ENCODE peak calls at places on chromosome 12, in ten cellular contexts. K, J, N, R, P, A, B, Y, F and U are unnamed samples.

GRCh38 chr12:113462880-113463745 is 8.6 kb downstream of the LHX5 start:
- DNase-seq in K (no peak), J (no peak), N (no peak), R (no peak), P (no peak), A (no peak), B (no peak), Y (no peak), F (no peak), U (no peak)

GRCh38 chr12:13981296-13981962 is at the start of gene GRIN2B:
- DNase-seq in K (no peak), J (no peak), N (no peak), R (no peak), P (no peak), A (no peak), B (no peak), Y (no peak), F (no peak), U (no peak)

GRCh38 chr12:913919-914718 is 35.4 kb downstream of the RAD52 start:
- DNase-seq in K (no peak), J (no peak), N (no peak), R (no peak), P (no peak), A (no peak), B (no peak), Y (no peak), F (no peak), U (no peak)

GRCh38 chr12:8483081-8483479 is 27.3 kb downstream of the CLEC6A start:
- DNase-seq in K (no peak), J (no peak), N (no peak), R (no peak), P (no peak), A (no peak), B (no peak), Y (no peak), F (no peak), U (no peak)

GRCh38 chr12:32455607-32456063 is 56.3 kb downstream of the FGD4 start:
- DNase-seq in K (no peak), J (no peak), N (no peak), R (no peak), P (no peak), A (no peak), B (no peak), Y (no peak), F (peak; percentile 40), U (no peak)

GRCh38 chr12:26678697-26679660 is 154.0 kb downstream of the ITPR2 start:
- DNase-seq in K (no peak), J (no peak), N (no peak), R (no peak), P (no peak), A (no peak), B (no peak), Y (no peak), F (no peak), U (no peak)

GRCh38 chr12:11716794-11717532 is 67.5 kb downstream of the ETV6 start:
- DNase-seq in K (no peak), J (peak; percentile 38), N (no peak), R (no peak), P (no peak), A (no peak), B (no peak), Y (no peak), F (no peak), U (no peak)

GRCh38 chr12:76927170-76927784 is 48.5 kb upstream of the CSRP2 start:
- DNase-seq in K (no peak), J (peak; percentile 24), N (peak; percentile 23), R (no peak), P (no peak), A (no peak), B (peak; percentile 28), Y (no peak), F (peak; percentile 11), U (peak; percentile 29)

GRCh38 chr12:114920828-114921579 is 237.0 kb upstream of the TBX3 start:
- DNase-seq in K (no peak), J (no peak), N (no peak), R (no peak), P (no peak), A (no peak), B (no peak), Y (no peak), F (no peak), U (no peak)

GRCh38 chr12:114917307-114917706 is 233.3 kb upstream of the TBX3 start:
- DNase-seq in K (no peak), J (no peak), N (no peak), R (no peak), P (no peak), A (no peak), B (no peak), Y (no peak), F (no peak), U (no peak)

GRCh38 chr12:114917953-114918352 is 234.0 kb upstream of the TBX3 start:
- DNase-seq in K (no peak), J (no peak), N (no peak), R (no peak), P (no peak), A (no peak), B (no peak), Y (no peak), F (no peak), U (no peak)

GRCh38 chr12:114918535-114919233 is 234.7 kb upstream of the TBX3 start:
- DNase-seq in K (no peak), J (peak; percentile 62), N (no peak), R (no peak), P (no peak), A (no peak), B (no peak), Y (no peak), F (no peak), U (no peak)

DNA sequence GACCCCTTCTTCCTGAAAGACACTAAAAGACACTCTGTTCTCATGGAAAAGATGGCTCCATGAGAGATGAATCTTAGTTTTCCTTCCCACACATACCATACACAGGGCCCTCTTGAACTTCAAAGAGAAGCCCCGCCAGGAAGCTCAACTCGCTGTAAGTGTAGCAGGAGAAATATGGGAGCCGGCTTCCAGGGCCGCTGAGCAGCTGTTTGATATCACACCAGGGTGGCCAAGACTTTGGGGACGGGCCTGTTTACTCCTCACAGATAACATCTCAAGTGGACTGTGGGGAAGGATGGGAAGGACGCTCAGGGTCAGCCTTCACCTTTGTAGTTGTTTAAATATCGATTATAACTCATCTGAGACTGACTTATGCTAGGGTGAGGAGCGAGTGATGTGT is 235.5 kb upstream of the TBX3 start:
- DNase-seq in K (no peak), J (no peak), N (no peak), R (no peak), P (no peak), A (no peak), B (no peak), Y (no peak), F (no peak), U (no peak)
- H3K4me1 ChIP-seq in K (peaks cover 9% of the 10 kb centered on the region), J (peaks cover 11% of the 10 kb centered on the region), N (no peaks in the 10 kb centered on the region), R (no peaks in the 10 kb centered on the region), P (peaks cover under 1% of the 10 kb centered on the region), A (no peaks in the 10 kb centered on the region), B (no peaks in the 10 kb centered on the region), Y (no peaks in the 10 kb centered on the region), F (peaks cover 3% of the 10 kb centered on the region), U (no peaks in the 10 kb centered on the region)

DNA sequence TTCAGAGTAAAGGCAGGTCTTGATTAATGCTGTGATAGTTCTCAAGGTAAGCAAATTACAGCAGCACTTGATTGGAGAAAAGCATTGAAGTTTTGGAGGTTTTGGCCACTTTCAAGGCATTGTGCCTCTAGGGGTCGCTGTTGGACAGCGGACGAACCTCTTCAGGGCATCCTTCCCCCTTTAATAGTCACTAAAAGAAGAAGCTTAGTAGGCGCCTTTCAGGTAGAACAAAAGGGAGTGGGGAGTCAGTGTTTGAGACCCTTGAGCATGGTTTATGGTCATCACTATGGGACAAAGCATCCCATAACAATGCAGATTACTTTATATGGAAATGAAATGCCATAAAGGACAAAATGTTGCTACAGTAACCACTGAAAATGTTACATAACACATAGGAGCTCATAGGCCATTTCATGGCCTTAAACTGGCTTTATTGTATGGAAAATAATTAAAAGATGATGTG is 199.5 kb upstream of the DCN start:
- DNase-seq in K (peak; percentile 86), J (peak; percentile 86), N (peak; percentile 89), R (no peak), P (peak; percentile 88), A (no peak), B (peak; percentile 87), Y (peak; percentile 90), F (peak; percentile 82), U (peak; percentile 94)
- TF ChIP-seq POLR2A in K (no peak), J (no peak), N (no peak), R (no peak), P (no peak), A (no peak), B (no peak), Y (no peak), F (peak; percentile 12), U (no peak)

GRCh38 chr12:121793836-121794531 is 496 bp upstream of the RHOF start:
- DNase-seq in K (peak; percentile 96), J (peak; percentile 96), N (peak; percentile 90), R (peak; percentile 96), P (peak; percentile 96), A (peak; percentile 52), B (peak; percentile 94), Y (peak; percentile 100), F (peak; percentile 88), U (peak; percentile 91)

GRCh38 chr12:121793501-121793835 is at the start of gene RHOF:
- DNase-seq in K (peak; percentile 81), J (peak; percentile 73), N (no peak), R (no peak), P (no peak), A (no peak), B (peak; percentile 68), Y (peak; percentile 95), F (no peak), U (no peak)

GRCh38 chr12:121796855-121797751 is 3.6 kb upstream of the RHOF start:
- DNase-seq in K (peak; percentile 96), J (peak; percentile 96), N (peak; percentile 91), R (peak; percentile 96), P (peak; percentile 96), A (no peak), B (peak; percentile 98), Y (peak; percentile 94), F (peak; percentile 94), U (peak; percentile 96)

GRCh38 chr12:121794532-121795028 is 1.1 kb upstream of the RHOF start:
- DNase-seq in K (peak; percentile 76), J (peak; percentile 46), N (peak; percentile 62), R (no peak), P (peak; percentile 83), A (no peak), B (no peak), Y (peak; percentile 89), F (no peak), U (no peak)

DNA sequence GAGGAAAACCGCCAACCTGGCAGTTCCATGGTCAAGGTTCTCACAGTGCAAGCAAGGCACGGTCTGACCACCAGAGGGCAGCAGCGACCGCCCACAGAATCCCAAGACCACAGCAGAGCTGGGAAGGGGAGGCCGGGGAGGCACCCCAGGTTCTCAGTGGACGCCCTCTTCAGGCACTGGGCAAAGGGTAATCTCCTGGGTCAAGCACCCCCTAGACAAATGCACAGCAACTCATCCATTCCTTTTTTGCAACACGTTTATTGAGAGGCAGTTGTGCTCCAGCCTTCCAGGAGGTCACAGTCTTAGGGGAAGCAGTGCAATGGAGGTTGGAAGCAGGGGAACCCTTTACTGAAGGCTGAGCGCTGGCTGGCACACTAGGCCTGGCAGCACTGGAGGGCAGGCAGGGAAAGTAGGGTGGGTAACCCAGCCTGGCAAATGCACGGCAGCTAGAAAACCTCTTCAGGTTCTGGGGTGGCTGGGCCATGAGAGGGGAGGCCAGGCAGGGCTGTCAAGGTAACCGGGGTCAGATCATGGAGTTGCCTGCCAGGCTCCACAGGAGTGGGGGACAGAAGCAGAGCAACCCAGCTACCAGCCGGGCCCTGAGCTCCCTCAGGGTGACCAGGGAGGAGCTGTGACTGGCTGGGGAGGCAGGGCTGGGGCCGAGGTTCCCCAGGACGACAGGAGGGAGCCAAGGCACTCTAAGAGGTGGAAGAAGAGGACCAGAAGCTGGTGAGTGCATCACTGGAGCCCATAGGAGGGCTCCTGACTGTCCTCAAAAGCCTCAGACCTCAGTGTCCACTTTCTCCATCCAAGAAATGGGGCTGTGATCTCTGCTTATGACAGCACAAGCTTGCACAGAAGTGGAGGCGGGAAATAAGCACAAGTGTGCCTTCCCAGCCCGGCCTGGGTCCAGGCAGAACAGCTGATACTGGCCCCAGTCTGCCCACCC is 1.8 kb upstream of the RHOF start:
- DNase-seq in K (peak; percentile 94), J (peak; percentile 94), N (peak; percentile 90), R (peak; percentile 98), P (peak; percentile 94), A (no peak), B (peak; percentile 94), Y (peak; percentile 96), F (peak; percentile 90), U (peak; percentile 94)
- H3K4me1 ChIP-seq in K (peaks cover 69% of the 10 kb centered on the region), J (peaks cover 88% of the 10 kb centered on the region), N (peaks cover 33% of the 10 kb centered on the region), R (peaks cover 76% of the 10 kb centered on the region), P (peaks cover 69% of the 10 kb centered on the region), A (peaks cover 60% of the 10 kb centered on the region), B (peaks cover 97% of the 10 kb centered on the region), Y (peaks cover 93% of the 10 kb centered on the region), F (peaks cover 43% of the 10 kb centered on the region), U (peaks cover 60% of the 10 kb centered on the region)

DNA sequence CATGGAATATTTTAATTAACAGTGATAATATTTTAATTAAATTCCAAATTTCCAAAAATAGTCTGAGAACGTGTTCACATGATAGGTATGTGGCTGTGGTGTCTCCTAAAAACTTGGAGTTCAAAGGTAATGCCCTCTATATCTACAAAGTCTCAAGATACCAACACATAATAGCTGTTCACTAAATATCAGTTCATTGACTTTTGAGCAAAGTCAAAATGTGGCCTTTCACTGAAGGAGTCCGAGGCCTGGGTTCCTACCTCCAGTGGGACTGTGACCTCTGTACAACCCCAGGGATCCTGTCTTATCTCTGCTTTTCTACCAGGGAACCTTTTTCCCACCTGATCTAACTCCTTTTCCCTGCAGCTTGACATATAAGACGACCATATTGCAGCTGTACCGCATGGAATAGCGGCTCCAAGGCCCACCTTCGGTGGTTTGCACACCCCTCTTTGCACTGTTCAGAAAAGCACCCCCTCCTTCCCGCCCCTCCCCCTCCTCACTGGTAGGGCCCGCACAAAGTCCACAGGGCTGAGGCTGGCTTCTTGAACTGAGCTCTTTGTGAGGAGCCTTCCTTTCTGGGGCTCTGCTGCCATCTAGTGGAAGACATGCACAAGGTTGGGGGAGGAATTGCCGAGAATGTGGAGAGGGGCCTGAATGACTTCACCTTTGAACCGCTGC is 3.1 kb downstream of the CCND2 start:
- DNase-seq in K (peak; percentile 84), J (peak; percentile 90), N (peak; percentile 93), R (peak; percentile 95), P (peak; percentile 95), A (no peak), B (peak; percentile 77), Y (peak; percentile 91), F (peak; percentile 80), U (peak; percentile 89)
- TF ChIP-seq POLR2A in K (no peak), J (no peak), N (peak; percentile 29), R (no peak), P (no peak), A (no peak), B (no peak), Y (no peak), F (no peak), U (no peak)